ENCODE peak calls at places on chromosome 16, in four cellular contexts. Z is A549, U is HepG2, D is GM12878. F is an unnamed sample.

GRCh38 chr16:17470871-17471744 is at the start of gene XYLT1:
- DNase-seq in D (no peak), Z (no peak), U (no peak), F (peak)

GRCh38 chr16:11610580-11610979 is 23.9 kb upstream of the LITAF start:
- DNase-seq in Z (peak), D (no peak), U (no peak), F (no peak)

GRCh38 chr16:51641191-51641765 is 490.2 kb upstream of the SALL1 start:
- DNase-seq in U (no peak), Z (no peak), D (no peak), F (no peak)

GRCh38 chr16:77877712-77878111 is 89.3 kb downstream of the VAT1L start:
- DNase-seq in U (peak), D (no peak), Z (peak), F (no peak)

GRCh38 chr16:64826374-64826773 is 295.5 kb downstream of the CDH11 start:
- DNase-seq in U (no peak), Z (no peak), D (no peak), F (no peak)

GRCh38 chr16:74710401-74710800 is 9.7 kb upstream of the MLKL start:
- DNase-seq in Z (no peak), D (no peak), U (no peak), F (no peak)

GRCh38 chr16:28603381-28604185 is 6.3 kb downstream of the SULT1A1 start:
- DNase-seq in U (no peak), Z (no peak), D (no peak), F (no peak)

GRCh38 chr16:89040861-89041570 is 52.6 kb upstream of the ACSF3 start:
- DNase-seq in U (no peak), Z (no peak), D (no peak), F (no peak)

GRCh38 chr16:53433930-53434435 is 288 bp upstream of the RBL2 start:
- DNase-seq in Z (no peak), U (peak), D (no peak), F (no peak)
- TF ChIP-seq PBX3 in Z (no peak), U (no peak), D (no peak), F (no peak)

DNA sequence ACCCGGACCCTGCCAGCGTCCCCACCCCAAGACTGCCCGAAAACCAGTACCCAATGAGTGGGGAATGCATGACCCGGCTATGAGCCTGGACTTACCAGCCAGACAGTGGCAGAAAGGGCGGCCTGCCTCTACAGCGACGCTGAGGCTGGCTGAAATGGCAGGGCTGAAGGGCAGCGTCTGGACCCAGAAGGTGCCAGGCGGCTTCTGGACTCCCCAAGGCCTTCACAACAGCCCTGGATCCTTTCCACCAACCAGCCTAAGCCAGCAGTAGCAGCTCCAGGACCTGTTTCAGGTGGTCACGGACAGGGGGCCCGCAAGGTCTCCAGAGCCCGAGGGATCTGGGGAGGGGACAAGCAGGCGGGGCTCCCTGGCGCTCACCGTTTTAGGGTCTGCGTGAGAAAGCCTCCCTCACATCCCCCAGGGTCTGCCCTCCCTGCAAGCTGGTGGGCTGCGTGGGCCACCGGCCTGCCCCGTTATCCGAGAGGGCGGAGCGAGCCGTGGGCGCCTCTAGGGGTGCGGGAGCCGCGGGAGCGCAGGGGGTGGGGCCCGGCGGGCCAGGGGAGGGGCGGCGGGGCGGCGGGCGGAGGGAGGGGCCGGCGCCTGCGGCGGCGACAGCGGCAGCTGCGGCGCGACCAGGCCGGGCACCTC is at the start of gene RIPOR1:
- DNase-seq in U (peak), Z (peak), D (no peak), F (peak)
- TF ChIP-seq PBX3 in U (no peak), Z (no peak), D (no peak), F (no peak)

GRCh38 chr16:84103678-84104077 is 13.1 kb downstream of the MBTPS1 start:
- DNase-seq in D (no peak), U (no peak), Z (no peak), F (no peak)
- TF ChIP-seq PBX3 in D (no peak), U (no peak), Z (no peak), F (no peak)

GRCh38 chr16:53893731-53894435 is 189.9 kb downstream of the FTO start:
- DNase-seq in Z (peak), D (no peak), U (no peak), F (no peak)
- TF ChIP-seq PBX3 in Z (no peak), D (no peak), U (no peak), F (peak)

GRCh38 chr16:81703177-81704155 is 75.6 kb upstream of the PLCG2 start:
- DNase-seq in Z (peak), U (no peak), D (no peak), F (no peak)
- TF ChIP-seq PBX3 in Z (no peak), U (no peak), D (no peak), F (no peak)

F was measured in SK-N-SH.